ENCODE peak calls at places on chromosomes 13 and 19, in four cellular contexts. M is right atrium auricular region; T is A549; Y is effector CD4-positive, alpha-beta T cell. X is an unnamed sample.

GRCh38 chr13:36818483-36819063 is 449 bp upstream of the RFXAP start:
- DNase-seq in M (no peak), T (no peak), Y (no peak), X (no peak)

GRCh38 chr13:59776924-59777690 is 386.6 kb downstream of the DIAPH3 start:
- DNase-seq in M (no peak), T (no peak), Y (no peak), X (peak)

GRCh38 chr13:63944896-63945295 is 2529.2 kb upstream of the PCDH20 start:
- DNase-seq in M (no peak), T (no peak), Y (no peak), X (no peak)

GRCh38 chr19:58529405-58529804 is 9.8 kb upstream of the ZBTB45 start:
- DNase-seq in M (no peak), T (no peak), Y (no peak), X (no peak)

GRCh38 chr13:98749501-98749900 is 3.0 kb downstream of the SLC15A1 start:
- DNase-seq in M (no peak), T (no peak), Y (no peak), X (no peak)

GRCh38 chr19:41994521-41994971 is 516 bp upstream of the ATP1A3 start:
- DNase-seq in M (no peak), T (no peak), Y (no peak), X (peak)

GRCh38 chr19:18477042-18477760 is 39.3 kb upstream of the ISYNA1 start:
- DNase-seq in M (no peak), T (no peak), Y (no peak), X (no peak)

GRCh38 chr19:34155686-34156085 is 16.6 kb upstream of the LSM14A start:
- DNase-seq in M (no peak), T (no peak), Y (no peak), X (no peak)

GRCh38 chr13:24323036-24323738 is 13.8 kb downstream of the C1QTNF9 start:
- DNase-seq in M (no peak), T (no peak), Y (no peak), X (no peak)

GRCh38 chr19:35633727-35634440 is 5.0 kb downstream of the RBM42 start:
- DNase-seq in M (no peak), T (no peak), Y (no peak), X (no peak)

GRCh38 chr19:35176183-35176570 is 21.6 kb downstream of the FXYD5 start:
- DNase-seq in M (no peak), T (no peak), Y (no peak), X (no peak)

GRCh38 chr19:53868892-53869804 is 1.5 kb downstream of the MYADM start:
- DNase-seq in M (peak), T (peak), Y (peak), X (peak)

GRCh38 chr19:6276447-6276846 is 3.3 kb downstream of the MLLT1 start:
- DNase-seq in M (peak), T (no peak), Y (no peak), X (no peak)